ENCODE peak calls at places on chromosomes 2 and 18, in five cellular contexts. O is HepG2, A is GM12878, M is SK-N-SH, H is H1. I is an unnamed sample.

GRCh38 chr18:33369711-33370449 is 70.6 kb downstream of the CCDC178 start:
- DNase-seq in H (no peak), M (no peak), O (no peak), A (no peak), I (no peak)

GRCh38 chr18:60372598-60372997 is at the start of gene MC4R:
- DNase-seq in M (peak; percentile 77), A (no peak), H (no peak), O (no peak), I (no peak)

GRCh38 chr2:121860033-121860810 is 104.8 kb downstream of the TSN start:
- DNase-seq in M (no peak), A (no peak), O (no peak), H (no peak), I (no peak)

GRCh38 chr2:231387904-231388724 is 7.4 kb upstream of the B3GNT7 start:
- DNase-seq in M (peak; percentile 70), H (no peak), A (no peak), O (peak; percentile 73), I (no peak)

GRCh38 chr2:187453078-187453641 is 5.1 kb upstream of the CALCRL start:
- DNase-seq in M (peak; percentile 6), H (no peak), O (no peak), A (no peak), I (peak; percentile 17)

GRCh38 chr2:226405465-226405864 is 394.2 kb downstream of the IRS1 start:
- DNase-seq in M (no peak), A (no peak), H (no peak), O (no peak), I (no peak)

GRCh38 chr18:59395226-59396175 is 36.4 kb upstream of the LMAN1 start:
- DNase-seq in M (no peak), H (no peak), O (no peak), A (no peak), I (no peak)

GRCh38 chr2:61443342-61444041 is 27.4 kb downstream of the USP34 start:
- DNase-seq in M (no peak), O (peak; percentile 92), A (peak; percentile 97), H (no peak), I (no peak)

GRCh38 chr2:172438741-172439508 is 11.5 kb downstream of the ITGA6 start:
- DNase-seq in A (no peak), H (no peak), O (no peak), M (no peak), I (no peak)

GRCh38 chr2:190819835-190820234 is 60.8 kb upstream of the GLS start:
- DNase-seq in H (no peak), M (peak; percentile 54), O (no peak), A (no peak), I (no peak)

GRCh38 chr2:134999536-134999935 is 47.7 kb downstream of the MAP3K19 start:
- DNase-seq in M (no peak), A (no peak), O (no peak), H (no peak), I (no peak)

GRCh38 chr2:641501-642430 is 35.4 kb downstream of the TMEM18 start:
- DNase-seq in M (no peak), O (no peak), A (no peak), H (no peak), I (no peak)

GRCh38 chr18:43886341-43886740 is 609.1 kb upstream of the SYT4 start:
- DNase-seq in H (no peak), M (no peak), O (no peak), A (no peak), I (no peak)

GRCh38 chr2:85160946-85161625 is 27.9 kb downstream of the TCF7L1 start:
- DNase-seq in H (no peak), A (no peak), O (no peak), M (no peak), I (no peak)

GRCh38 chr18:51196811-51197660 is 445 bp downstream of the MEX3C start:
- DNase-seq in A (no peak), H (no peak), O (no peak), M (peak; percentile 58), I (peak; percentile 54)

GRCh38 chr18:40877096-40877495 is 1077.9 kb upstream of the PIK3C3 start:
- DNase-seq in A (no peak), M (no peak), O (no peak), H (no peak), I (no peak)

GRCh38 chr2:226001716-226002115 is 602.2 kb downstream of the NYAP2 start:
- DNase-seq in O (no peak), A (no peak), H (no peak), M (no peak), I (no peak)

GRCh38 chr2:43534569-43534968 is 61.3 kb downstream of the THADA start:
- DNase-seq in O (no peak), A (no peak), H (no peak), M (no peak), I (no peak)

GRCh38 chr18:9428301-9428706 is 47.0 kb upstream of the RALBP1 start:
- DNase-seq in H (no peak), O (no peak), A (no peak), M (peak; percentile 34), I (no peak)

GRCh38 chr18:39946623-39947061 is 2008.4 kb upstream of the PIK3C3 start:
- DNase-seq in O (no peak), A (no peak), H (no peak), M (no peak), I (no peak)

GRCh38 chr2:57549642-57550102 is 496.9 kb upstream of the VRK2 start:
- DNase-seq in O (no peak), M (no peak), A (peak; percentile 20), H (no peak), I (no peak)

GRCh38 chr2:174836345-174836999 is 72.2 kb upstream of the CHRNA1 start:
- DNase-seq in H (no peak), A (no peak), M (no peak), O (no peak), I (no peak)

GRCh38 chr2:54455584-54456525 is at the start of gene SPTBN1:
- DNase-seq in H (peak; percentile 70), M (peak; percentile 97), O (peak; percentile 87), A (no peak), I (peak; percentile 24)

GRCh38 chr2:144048631-144049060 is 471.3 kb downstream of the ZEB2 start:
- DNase-seq in M (peak; percentile 38), H (no peak), A (no peak), O (no peak), I (peak; percentile 20)

GRCh38 chr2:69010437-69011194 is 2.4 kb upstream of the ANTXR1 start:
- DNase-seq in H (no peak), O (no peak), M (no peak), A (no peak), I (no peak)

GRCh38 chr2:69012310-69013122 is 463 bp upstream of the ANTXR1 start:
- DNase-seq in M (peak; percentile 19), O (peak; percentile 66), H (no peak), A (no peak), I (peak; percentile 68)

GRCh38 chr2:69013123-69013836 is at the start of gene ANTXR1:
- DNase-seq in H (no peak), O (peak; percentile 45), M (peak; percentile 87), A (no peak), I (peak; percentile 36)

GRCh38 chr2:69013837-69014796 is 1.1 kb downstream of the ANTXR1 start:
- DNase-seq in O (no peak), M (peak; percentile 47), A (no peak), H (no peak), I (no peak)

GRCh38 chr2:69011611-69012157 is 1.3 kb upstream of the ANTXR1 start:
- DNase-seq in O (peak; percentile 24), M (peak; percentile 30), H (no peak), A (no peak), I (no peak)
- TF ChIP-seq USF2 in O (no peak), M (no peak), H (no peak), A (no peak), I (no peak)

GRCh38 chr2:10832228-10832936 is 19.8 kb upstream of the PDIA6 start:
- DNase-seq in M (peak; percentile 98), O (peak; percentile 74), H (peak; percentile 70), A (peak; percentile 12), I (peak; percentile 87)

GRCh38 chr2:10830203-10830602 is 17.6 kb upstream of the PDIA6 start:
- DNase-seq in M (no peak), O (no peak), H (no peak), A (no peak), I (no peak)

GRCh38 chr2:10833021-10833420 is 20.4 kb upstream of the PDIA6 start:
- DNase-seq in A (no peak), H (no peak), M (no peak), O (no peak), I (no peak)

GRCh38 chr2:10830641-10831386 is 18.2 kb upstream of the PDIA6 start:
- DNase-seq in O (no peak), A (no peak), M (no peak), H (no peak), I (no peak)

DNA sequence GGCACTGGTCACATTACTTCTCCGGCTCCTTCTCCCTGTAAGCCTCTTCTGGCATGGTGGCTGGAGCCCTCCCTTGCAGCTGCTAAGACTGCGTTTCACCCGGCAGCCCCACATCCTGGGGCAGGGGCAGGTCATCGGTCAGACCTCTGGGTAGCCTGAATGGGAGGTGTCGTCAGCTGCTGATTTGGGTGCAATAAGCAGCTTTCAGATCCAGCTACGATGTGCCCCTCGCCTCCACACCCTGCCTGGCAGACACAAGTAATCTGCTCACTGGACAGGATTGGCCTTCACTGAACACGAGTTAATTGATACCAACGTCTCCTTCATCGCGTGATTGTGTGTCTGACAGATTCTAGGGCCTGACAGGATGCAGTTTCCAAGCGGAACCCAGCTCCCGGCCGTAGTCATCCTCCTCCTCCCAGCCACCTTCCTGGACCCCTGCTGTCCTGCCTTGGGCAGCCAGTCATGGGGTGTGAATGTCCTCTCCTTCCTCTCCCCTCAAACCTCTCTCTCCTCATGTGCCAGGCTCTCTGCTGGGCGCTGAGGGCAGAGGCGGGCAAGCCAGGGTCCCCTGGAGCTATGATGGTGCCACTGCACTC is 18.9 kb upstream of the PDIA6 start:
- DNase-seq in O (no peak), H (no peak), A (no peak), M (no peak), I (no peak)
- TF ChIP-seq GABPA in O (no peak), H (no peak), A (no peak), M (no peak), I (no peak)

DNA sequence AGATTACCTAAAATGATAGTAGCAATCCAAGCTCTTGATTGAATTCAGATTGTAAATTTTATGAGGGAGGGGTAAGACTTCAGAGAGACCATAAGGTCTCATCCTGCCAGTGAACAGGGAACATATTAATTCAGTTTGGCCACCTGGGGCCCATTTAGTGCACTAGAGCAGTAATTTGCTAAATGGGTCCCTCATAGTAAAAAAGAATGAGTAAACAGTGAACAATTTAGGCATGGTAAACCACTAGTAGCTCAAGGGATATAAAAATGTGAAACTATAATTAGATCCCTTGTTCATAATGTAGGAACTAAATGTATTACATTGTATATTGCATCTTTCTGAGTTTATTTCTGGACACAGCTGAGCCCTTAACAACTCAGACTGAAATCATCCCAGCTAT is 4.9 kb upstream of the PHLPP1 start:
- DNase-seq in M (peak; percentile 11), H (no peak), A (no peak), O (no peak), I (no peak)
- TF ChIP-seq USF2 in M (no peak), H (no peak), A (no peak), O (no peak), I (no peak)

DNA sequence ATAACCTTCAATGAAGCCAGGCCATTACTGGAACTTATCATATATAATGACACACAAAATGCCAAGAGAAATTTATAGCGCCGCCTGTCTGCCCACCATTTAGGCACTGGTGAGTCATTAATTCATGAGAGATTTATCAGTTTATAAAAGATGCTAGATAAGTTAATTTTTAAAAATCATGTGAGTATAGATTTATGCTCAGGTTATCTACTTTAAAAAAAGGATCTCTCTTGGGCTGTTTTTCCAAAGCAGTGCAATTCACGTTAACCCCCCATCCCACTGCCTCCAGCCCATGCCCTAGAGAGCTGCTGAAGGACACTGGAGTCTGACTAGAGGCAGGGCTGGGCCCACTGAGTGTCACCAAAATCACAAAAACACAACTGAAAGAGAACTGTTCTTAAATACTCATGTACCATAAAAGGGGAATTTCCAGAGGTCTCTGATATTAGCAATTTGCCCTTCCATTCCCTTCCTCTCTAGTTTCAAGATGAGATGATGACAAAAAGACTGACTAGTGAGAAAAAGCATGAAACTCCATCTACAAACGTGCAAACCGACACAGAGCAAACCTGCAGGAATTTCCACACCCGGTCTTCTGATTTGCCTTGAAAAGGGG is 160.8 kb downstream of the BCL2 start:
- DNase-seq in A (peak; percentile 92), H (no peak), M (no peak), O (no peak), I (no peak)
- TF ChIP-seq GABPA in A (no peak), H (no peak), M (no peak), O (no peak), I (no peak)

I was measured in K562.